ENCODE peak calls at places on chromosomes 13 and 19, in nine cellular contexts. F is A549, Z is thyroid gland, U is ovary, L is lower leg skin, T is K562, W is GM12892, V is adrenal gland, D is uterus. I is an unnamed sample.

GRCh38 chr13:62767473-62767872 is 1351.8 kb upstream of the PCDH20 start:
- DNase-seq in Z (no peak), V (no peak), W (no peak), D (no peak), F (no peak), U (no peak), L (no peak), T (no peak), I (no peak)

GRCh38 chr13:50460366-50460765 is 383.1 kb downstream of the DLEU7 start:
- DNase-seq in U (no peak), W (no peak), V (no peak), T (peak; percentile 23), D (no peak), L (no peak), F (no peak), Z (no peak), I (no peak)

GRCh38 chr19:30676990-30677679 is 305.0 kb downstream of the ZNF536 start:
- DNase-seq in F (no peak), Z (no peak), U (no peak), V (no peak), L (peak; percentile 46), W (no peak), D (no peak), T (no peak), I (no peak)

GRCh38 chr13:100542546-100543156 is 45.9 kb downstream of the GGACT start:
- DNase-seq in U (no peak), W (no peak), V (no peak), D (no peak), L (peak; percentile 76), T (peak; percentile 10), F (peak; percentile 23), Z (no peak), I (peak; percentile 68)

GRCh38 chr13:50425772-50426171 is 410.5 kb downstream of the KCNRG start:
- DNase-seq in T (no peak), D (no peak), F (no peak), V (no peak), Z (peak; percentile 26), L (no peak), U (no peak), W (no peak), I (no peak)

GRCh38 chr19:17555929-17556813 is 722 bp downstream of the COLGALT1 start:
- DNase-seq in T (peak; percentile 63), F (peak; percentile 71), Z (peak; percentile 40), U (peak; percentile 53), W (no peak), V (peak; percentile 58), L (peak; percentile 94), D (peak; percentile 36), I (no peak)

GRCh38 chr19:40801449-40802299 is 2.7 kb downstream of the EGLN2 start:
- DNase-seq in D (no peak), L (no peak), U (no peak), W (no peak), F (no peak), T (no peak), V (no peak), Z (peak; percentile 66), I (no peak)

GRCh38 chr13:100513987-100514670 is 74.5 kb downstream of the GGACT start:
- DNase-seq in U (no peak), L (no peak), W (no peak), V (no peak), T (no peak), D (no peak), Z (no peak), F (no peak), I (no peak)

GRCh38 chr13:102582256-102582655 is 14.5 kb upstream of the TPP2 start:
- DNase-seq in U (no peak), D (no peak), L (no peak), V (no peak), T (no peak), W (no peak), Z (no peak), F (no peak), I (no peak)

GRCh38 chr19:16714702-16715294 is 4.8 kb upstream of the NWD1 start:
- DNase-seq in F (peak; percentile 52), Z (peak; percentile 24), T (peak; percentile 81), U (peak; percentile 33), V (peak; percentile 30), D (no peak), W (peak; percentile 34), L (no peak), I (peak; percentile 45)

GRCh38 chr19:41324921-41325639 is 15.1 kb downstream of the CCDC97 start:
- DNase-seq in U (peak; percentile 80), V (peak; percentile 78), F (peak; percentile 79), T (peak; percentile 89), W (no peak), Z (peak; percentile 70), L (peak; percentile 93), D (peak; percentile 88), I (peak; percentile 93)

GRCh38 chr19:35162471-35163326 is 8.2 kb downstream of the FXYD5 start:
- DNase-seq in D (no peak), T (no peak), Z (no peak), V (no peak), F (no peak), W (no peak), L (no peak), U (no peak), I (no peak)

GRCh38 chr13:40631605-40632004 is 34.8 kb downstream of the FOXO1 start:
- DNase-seq in Z (no peak), T (no peak), V (no peak), L (no peak), W (no peak), U (no peak), D (no peak), F (no peak), I (no peak)

GRCh38 chr13:32153056-32153455 is 121.5 kb downstream of the FRY start:
- DNase-seq in T (no peak), D (no peak), W (no peak), L (no peak), Z (no peak), F (peak; percentile 20), V (no peak), U (no peak), I (no peak)

GRCh38 chr13:76292726-76293125 is 593.5 kb downstream of the KCTD12 start:
- DNase-seq in U (no peak), L (no peak), V (no peak), T (no peak), D (no peak), W (no peak), Z (no peak), F (no peak), I (no peak)

GRCh38 chr19:41853344-41853743 is 6.7 kb upstream of the RPS19 start:
- DNase-seq in D (no peak), T (no peak), F (no peak), U (no peak), W (no peak), Z (no peak), V (no peak), L (no peak), I (no peak)

GRCh38 chr13:96762876-96763275 is 231.4 kb downstream of the OXGR1 start:
- DNase-seq in V (no peak), D (no peak), T (no peak), L (no peak), Z (no peak), F (no peak), W (no peak), U (no peak), I (no peak)

GRCh38 chr13:27038323-27038722 is 133.3 kb downstream of the USP12 start:
- DNase-seq in T (no peak), L (no peak), U (no peak), V (no peak), Z (no peak), W (no peak), F (peak; percentile 38), D (no peak), I (peak; percentile 23)

GRCh38 chr13:110018009-110018408 is 231.6 kb upstream of the IRS2 start:
- DNase-seq in V (no peak), D (no peak), Z (no peak), T (no peak), W (no peak), F (no peak), L (no peak), U (no peak), I (peak; percentile 67)

GRCh38 chr19:50794778-50795664 is 4.8 kb downstream of the ACP4 start:
- DNase-seq in D (no peak), F (peak; percentile 67), U (no peak), Z (peak; percentile 25), T (peak; percentile 59), V (no peak), W (no peak), L (no peak), I (no peak)

GRCh38 chr19:43950834-43951626 is at the start of gene ZNF221:
- DNase-seq in U (peak; percentile 93), F (peak; percentile 99), D (peak; percentile 93), W (peak; percentile 69), Z (peak; percentile 90), T (peak; percentile 90), L (peak; percentile 96), V (peak; percentile 91), I (peak; percentile 94)

GRCh38 chr19:12847159-12848139 is 9.1 kb downstream of the MAST1 start:
- DNase-seq in T (peak; percentile 93), F (peak; percentile 76), V (peak; percentile 91), Z (peak; percentile 88), L (peak; percentile 96), D (peak; percentile 81), W (peak; percentile 93), U (peak; percentile 85), I (peak; percentile 91)

GRCh38 chr13:101231751-101232428 is 184.4 kb downstream of the NALCN start:
- DNase-seq in F (no peak), V (no peak), T (no peak), W (no peak), U (no peak), Z (no peak), L (no peak), D (no peak), I (peak; percentile 56)

GRCh38 chr19:8526345-8527062 is 12.5 kb upstream of the ZNF414 start:
- DNase-seq in Z (peak; percentile 93), D (peak; percentile 94), F (peak; percentile 86), U (peak; percentile 95), T (peak; percentile 87), W (no peak), V (peak; percentile 91), L (peak; percentile 97), I (peak; percentile 75)
- TF ChIP-seq POLR2A in Z (no peak), D (peak; percentile 64), F (peak; percentile 85), U (peak; percentile 32), T (peak; percentile 71), W (no peak), V (peak; percentile 0), L (no peak), I (peak; percentile 86)

GRCh38 chr19:3509566-3509989 is 3.5 kb downstream of the FZR1 start:
- DNase-seq in Z (no peak), L (no peak), U (no peak), D (no peak), W (no peak), T (no peak), V (peak; percentile 77), F (no peak), I (peak; percentile 91)
- TF ChIP-seq POLR2A in Z (no peak), L (no peak), U (no peak), D (no peak), W (no peak), T (no peak), V (no peak), F (no peak), I (no peak)

GRCh38 chr19:55641376-55642152 is 762 bp downstream of the ZNF580 start:
- DNase-seq in V (no peak), W (no peak), U (peak; percentile 51), T (no peak), D (no peak), F (peak; percentile 63), L (no peak), Z (no peak), I (peak; percentile 95)
- TF ChIP-seq POLR2A in V (no peak), W (no peak), U (no peak), T (peak; percentile 57), D (no peak), F (peak; percentile 2), L (no peak), Z (no peak), I (peak; percentile 7)

GRCh38 chr13:34151885-34152284 is 333.9 kb downstream of the RFC3 start:
- DNase-seq in F (no peak), U (no peak), V (no peak), Z (no peak), L (no peak), T (no peak), W (no peak), D (no peak), I (no peak)
- TF ChIP-seq POLR2A in F (no peak), U (no peak), V (no peak), Z (no peak), L (no peak), T (no peak), W (no peak), D (no peak), I (no peak)

I was measured in H54.